ENCODE peak calls at places on chromosomes 16 and 17, in eight cellular contexts. One of them, this sample, is unnamed. For H3K4me1, the result is how much of the 10 kb centered on the place peaks cover.

GRCh38 chr17:41567317-41567716 is 4.5 kb downstream of the KRT9 start:
- DNase-seq in stomach: no peak
- DNase-seq in lung: no peak
- DNase-seq in hepatocyte: no peak
- DNase-seq in Peyer's patch: no peak
- DNase-seq in cardiac muscle cell: no peak
- DNase-seq in tibial artery: no peak
- DNase-seq in testis: no peak
- DNase-seq in this sample: no peak

GRCh38 chr16:77359065-77359502 is 75.8 kb downstream of the ADAMTS18 start:
- DNase-seq in tibial artery: no peak
- DNase-seq in Peyer's patch: no peak
- DNase-seq in hepatocyte: peak
- DNase-seq in cardiac muscle cell: no peak
- DNase-seq in testis: no peak
- DNase-seq in stomach: no peak
- DNase-seq in lung: no peak
- DNase-seq in this sample: no peak

GRCh38 chr17:15432807-15433547 is 34.4 kb downstream of the CDRT4 start:
- DNase-seq in lung: no peak
- DNase-seq in cardiac muscle cell: no peak
- DNase-seq in hepatocyte: peak
- DNase-seq in stomach: no peak
- DNase-seq in tibial artery: no peak
- DNase-seq in Peyer's patch: no peak
- DNase-seq in testis: no peak
- DNase-seq in this sample: no peak

GRCh38 chr17:28018439-28019070 is 23.9 kb upstream of the NLK start:
- DNase-seq in tibial artery: no peak
- DNase-seq in stomach: no peak
- DNase-seq in testis: peak
- DNase-seq in Peyer's patch: no peak
- DNase-seq in cardiac muscle cell: no peak
- DNase-seq in lung: no peak
- DNase-seq in hepatocyte: no peak
- DNase-seq in this sample: peak

GRCh38 chr16:17411263-17411662 is 59.5 kb downstream of the XYLT1 start:
- DNase-seq in stomach: no peak
- DNase-seq in hepatocyte: no peak
- DNase-seq in cardiac muscle cell: no peak
- DNase-seq in tibial artery: no peak
- DNase-seq in Peyer's patch: no peak
- DNase-seq in lung: no peak
- DNase-seq in testis: no peak
- DNase-seq in this sample: no peak

GRCh38 chr16:11099672-11100195 is 155.4 kb downstream of the CLEC16A start:
- DNase-seq in testis: no peak
- DNase-seq in tibial artery: no peak
- DNase-seq in cardiac muscle cell: no peak
- DNase-seq in hepatocyte: no peak
- DNase-seq in lung: no peak
- DNase-seq in Peyer's patch: peak
- DNase-seq in stomach: no peak
- DNase-seq in this sample: no peak

GRCh38 chr17:50506298-50506697 is 1.9 kb upstream of the MYCBPAP start:
- DNase-seq in lung: no peak
- DNase-seq in tibial artery: no peak
- DNase-seq in testis: no peak
- DNase-seq in Peyer's patch: no peak
- DNase-seq in cardiac muscle cell: no peak
- DNase-seq in stomach: no peak
- DNase-seq in hepatocyte: no peak
- DNase-seq in this sample: no peak

GRCh38 chr16:84084570-84085270 is 32.0 kb downstream of the MBTPS1 start:
- DNase-seq in testis: peak
- DNase-seq in tibial artery: no peak
- DNase-seq in lung: peak
- DNase-seq in cardiac muscle cell: peak
- DNase-seq in hepatocyte: peak
- DNase-seq in stomach: peak
- DNase-seq in Peyer's patch: peak
- DNase-seq in this sample: peak

GRCh38 chr16:82852388-82852998 is 225.7 kb downstream of the CDH13 start:
- DNase-seq in cardiac muscle cell: peak
- DNase-seq in stomach: no peak
- DNase-seq in testis: no peak
- DNase-seq in Peyer's patch: no peak
- DNase-seq in lung: no peak
- DNase-seq in tibial artery: no peak
- DNase-seq in hepatocyte: no peak
- DNase-seq in this sample: no peak

GRCh38 chr17:49488612-49489011 is 6.5 kb upstream of the NGFR start:
- DNase-seq in testis: no peak
- DNase-seq in stomach: no peak
- DNase-seq in hepatocyte: no peak
- DNase-seq in Peyer's patch: no peak
- DNase-seq in tibial artery: no peak
- DNase-seq in lung: no peak
- DNase-seq in cardiac muscle cell: peak
- DNase-seq in this sample: no peak

GRCh38 chr17:83195330-83196087 is 116.1 kb downstream of the METRNL start:
- DNase-seq in cardiac muscle cell: no peak
- DNase-seq in Peyer's patch: peak
- DNase-seq in stomach: peak
- DNase-seq in tibial artery: peak
- DNase-seq in testis: peak
- DNase-seq in hepatocyte: no peak
- DNase-seq in lung: no peak
- DNase-seq in this sample: peak

GRCh38 chr17:6708357-6708961 is 4.7 kb downstream of the SLC13A5 start:
- DNase-seq in tibial artery: no peak
- DNase-seq in testis: peak
- DNase-seq in lung: no peak
- DNase-seq in Peyer's patch: no peak
- DNase-seq in cardiac muscle cell: no peak
- DNase-seq in hepatocyte: no peak
- DNase-seq in stomach: peak
- DNase-seq in this sample: no peak

GRCh38 chr17:64343833-64344637 is 46.6 kb downstream of the PECAM1 start:
- DNase-seq in testis: peak
- DNase-seq in cardiac muscle cell: no peak
- DNase-seq in stomach: peak
- DNase-seq in tibial artery: peak
- DNase-seq in lung: peak
- DNase-seq in hepatocyte: peak
- DNase-seq in Peyer's patch: peak
- DNase-seq in this sample: peak

GRCh38 chr16:11234884-11235702 is 20.9 kb downstream of the SOCS1 start:
- DNase-seq in hepatocyte: no peak
- DNase-seq in lung: no peak
- DNase-seq in cardiac muscle cell: no peak
- DNase-seq in tibial artery: no peak
- DNase-seq in Peyer's patch: no peak
- DNase-seq in stomach: no peak
- DNase-seq in testis: no peak
- DNase-seq in this sample: no peak

GRCh38 chr16:73572135-73572534 is 524.2 kb upstream of the ZFHX3 start:
- DNase-seq in Peyer's patch: no peak
- DNase-seq in testis: no peak
- DNase-seq in cardiac muscle cell: peak
- DNase-seq in stomach: peak
- DNase-seq in lung: peak
- DNase-seq in hepatocyte: peak
- DNase-seq in tibial artery: no peak
- DNase-seq in this sample: peak

GRCh38 chr17:19727466-19728113 is 11.2 kb upstream of the SLC47A2 start:
- DNase-seq in testis: peak
- DNase-seq in Peyer's patch: no peak
- DNase-seq in hepatocyte: peak
- DNase-seq in tibial artery: peak
- DNase-seq in cardiac muscle cell: no peak
- DNase-seq in stomach: no peak
- DNase-seq in lung: no peak
- DNase-seq in this sample: peak

GRCh38 chr16:81437860-81438259 is 6.7 kb upstream of the CMIP start:
- DNase-seq in testis: no peak
- DNase-seq in stomach: no peak
- DNase-seq in lung: no peak
- DNase-seq in tibial artery: no peak
- DNase-seq in Peyer's patch: no peak
- DNase-seq in hepatocyte: no peak
- DNase-seq in cardiac muscle cell: no peak
- DNase-seq in this sample: no peak

DNA sequence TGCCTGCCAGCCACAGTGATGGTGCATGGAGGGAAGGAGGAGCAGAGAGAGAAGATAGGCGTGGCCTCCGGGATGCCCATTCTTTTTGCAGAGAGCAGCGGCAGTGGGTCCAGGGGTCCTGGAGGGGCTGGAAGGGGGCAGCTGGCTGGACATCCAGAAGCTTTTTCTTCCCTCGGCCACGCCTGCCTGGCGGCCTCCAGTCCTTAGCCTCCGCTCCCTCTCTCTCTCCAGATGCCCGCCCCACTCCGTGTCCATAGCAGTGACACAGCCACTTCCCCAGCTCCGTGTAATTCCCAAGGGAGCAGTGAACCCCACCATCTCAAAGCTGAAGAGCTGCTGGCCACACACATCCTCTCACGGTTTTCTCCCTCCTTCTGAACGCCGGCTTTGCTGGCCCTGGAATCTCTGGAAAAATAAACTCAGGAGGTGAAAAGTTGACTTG is 26.3 kb upstream of the CDC42EP4 start:
- DNase-seq in cardiac muscle cell: no peak
- DNase-seq in Peyer's patch: no peak
- DNase-seq in testis: no peak
- DNase-seq in tibial artery: peak
- DNase-seq in hepatocyte: no peak
- DNase-seq in stomach: no peak
- DNase-seq in lung: no peak
- DNase-seq in this sample: no peak
- H3K4me3 ChIP-seq in cardiac muscle cell: no peak
- H3K4me3 ChIP-seq in Peyer's patch: peak
- H3K4me3 ChIP-seq in testis: no peak
- H3K4me3 ChIP-seq in tibial artery: peak
- H3K4me3 ChIP-seq in hepatocyte: no peak
- H3K4me3 ChIP-seq in stomach: no peak
- H3K4me3 ChIP-seq in lung: no peak
- H3K4me3 ChIP-seq in this sample: no peak

DNA sequence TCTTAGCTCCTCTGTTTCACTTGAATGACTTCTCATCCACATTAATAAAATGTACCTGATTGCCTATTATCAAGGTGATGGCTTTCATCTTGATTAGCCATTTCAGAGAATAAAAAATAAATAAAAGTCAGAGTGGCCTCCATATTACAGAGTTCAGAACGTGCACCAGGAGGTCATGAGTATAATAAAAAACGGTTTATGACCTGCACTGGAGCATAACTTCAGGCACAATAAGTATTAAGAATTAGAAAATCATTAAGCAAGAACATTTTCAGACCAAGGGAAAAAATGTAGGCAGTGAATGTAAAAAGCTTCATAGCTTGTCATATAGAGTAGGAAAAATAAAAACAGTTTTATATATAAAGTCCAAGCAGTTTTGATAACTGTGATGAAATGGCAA is 11.4 kb downstream of the METTL9 start:
- DNase-seq in cardiac muscle cell: no peak
- DNase-seq in lung: no peak
- DNase-seq in Peyer's patch: no peak
- DNase-seq in tibial artery: no peak
- DNase-seq in testis: no peak
- DNase-seq in hepatocyte: no peak
- DNase-seq in stomach: no peak
- DNase-seq in this sample: no peak
- H3K4me1 ChIP-seq in cardiac muscle cell: under half
- H3K4me1 ChIP-seq in lung: under half
- H3K4me1 ChIP-seq in Peyer's patch: under half
- H3K4me1 ChIP-seq in tibial artery: under half
- H3K4me1 ChIP-seq in testis: under half
- H3K4me1 ChIP-seq in hepatocyte: under half
- H3K4me1 ChIP-seq in stomach: half or more
- H3K4me1 ChIP-seq in this sample: under half

GRCh38 chr16:67425581-67425980 is 5.3 kb upstream of the HSD11B2 start:
- DNase-seq in tibial artery: no peak
- DNase-seq in stomach: no peak
- DNase-seq in hepatocyte: no peak
- DNase-seq in lung: no peak
- DNase-seq in testis: no peak
- DNase-seq in cardiac muscle cell: no peak
- DNase-seq in Peyer's patch: no peak
- DNase-seq in this sample: no peak

GRCh38 chr16:67423634-67424575 is 7.0 kb upstream of the HSD11B2 start:
- DNase-seq in cardiac muscle cell: no peak
- DNase-seq in stomach: no peak
- DNase-seq in hepatocyte: no peak
- DNase-seq in lung: no peak
- DNase-seq in Peyer's patch: no peak
- DNase-seq in tibial artery: no peak
- DNase-seq in testis: no peak
- DNase-seq in this sample: peak

GRCh38 chr16:67426950-67427349 is 4.0 kb upstream of the HSD11B2 start:
- DNase-seq in Peyer's patch: no peak
- DNase-seq in testis: no peak
- DNase-seq in tibial artery: no peak
- DNase-seq in hepatocyte: no peak
- DNase-seq in lung: no peak
- DNase-seq in cardiac muscle cell: no peak
- DNase-seq in stomach: no peak
- DNase-seq in this sample: no peak

GRCh38 chr16:67426022-67426421 is 4.9 kb upstream of the HSD11B2 start:
- DNase-seq in testis: no peak
- DNase-seq in stomach: no peak
- DNase-seq in hepatocyte: no peak
- DNase-seq in lung: no peak
- DNase-seq in tibial artery: no peak
- DNase-seq in cardiac muscle cell: no peak
- DNase-seq in Peyer's patch: no peak
- DNase-seq in this sample: peak

GRCh38 chr16:67425046-67425445 is 5.9 kb upstream of the HSD11B2 start:
- DNase-seq in lung: no peak
- DNase-seq in cardiac muscle cell: no peak
- DNase-seq in stomach: no peak
- DNase-seq in testis: no peak
- DNase-seq in Peyer's patch: no peak
- DNase-seq in hepatocyte: no peak
- DNase-seq in tibial artery: no peak
- DNase-seq in this sample: no peak
- H3K4me3 ChIP-seq in lung: no peak
- H3K4me3 ChIP-seq in cardiac muscle cell: no peak
- H3K4me3 ChIP-seq in stomach: no peak
- H3K4me3 ChIP-seq in testis: no peak
- H3K4me3 ChIP-seq in Peyer's patch: no peak
- H3K4me3 ChIP-seq in hepatocyte: no peak
- H3K4me3 ChIP-seq in tibial artery: no peak
- H3K4me3 ChIP-seq in this sample: no peak

DNA sequence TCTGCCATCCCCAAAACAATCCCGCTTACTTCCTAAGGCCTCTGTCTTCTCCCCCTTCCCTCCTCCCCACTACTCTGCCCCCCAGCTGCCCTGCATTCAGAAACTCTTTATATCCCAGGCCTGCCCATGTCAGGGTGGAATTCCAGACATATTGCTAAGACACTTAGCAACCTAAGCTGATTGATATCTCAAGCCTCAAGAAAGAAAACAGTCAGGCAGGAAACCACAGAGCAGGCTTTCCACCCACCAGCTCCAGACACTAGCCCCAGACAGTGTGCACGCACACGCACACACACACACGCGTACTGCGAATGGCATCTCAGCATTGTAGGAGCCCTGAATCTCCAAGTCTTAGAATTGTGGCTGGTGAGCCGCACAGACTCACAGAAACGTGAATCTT is 8.9 kb upstream of the LPCAT2 start:
- DNase-seq in Peyer's patch: no peak
- DNase-seq in stomach: no peak
- DNase-seq in lung: peak
- DNase-seq in cardiac muscle cell: peak
- DNase-seq in hepatocyte: peak
- DNase-seq in testis: no peak
- DNase-seq in tibial artery: peak
- DNase-seq in this sample: no peak
- H3K4me1 ChIP-seq in Peyer's patch: under half
- H3K4me1 ChIP-seq in stomach: half or more
- H3K4me1 ChIP-seq in lung: under half
- H3K4me1 ChIP-seq in cardiac muscle cell: under half
- H3K4me1 ChIP-seq in hepatocyte: under half
- H3K4me1 ChIP-seq in testis: under half
- H3K4me1 ChIP-seq in tibial artery: under half
- H3K4me1 ChIP-seq in this sample: under half